ENCODE peak calls at places on chromosomes 16 and 17, in six cellular contexts. I is mesendoderm, F is IMR-90, B is neuronal stem cell, W is H1, O is trophoblast cell. Y is an unnamed sample.

GRCh38 chr17:78738245-78738644 is 43.8 kb downstream of the CYTH1 start:
- DNase-seq in O (no peak), B (no peak), I (peak; percentile 49), F (no peak), W (no peak), Y (no peak)

GRCh38 chr17:44543213-44543904 is 13.9 kb upstream of the FZD2 start:
- DNase-seq in I (peak; percentile 99), O (peak; percentile 90), W (peak; percentile 85), B (peak; percentile 82), F (peak; percentile 96), Y (peak; percentile 94)

GRCh38 chr16:64196444-64196843 is 925.4 kb downstream of the CDH11 start:
- DNase-seq in W (no peak), I (no peak), B (no peak), F (peak; percentile 78), O (no peak), Y (peak; percentile 81)

GRCh38 chr16:8832383-8833100 is 34.9 kb downstream of the PMM2 start:
- DNase-seq in W (no peak), I (no peak), O (no peak), B (no peak), F (no peak), Y (no peak)

GRCh38 chr16:15654591-15654990 is 4.5 kb downstream of the NDE1 start:
- DNase-seq in I (no peak), W (no peak), B (no peak), O (no peak), F (no peak), Y (no peak)

GRCh38 chr16:6286176-6286575 is 1046.5 kb upstream of the RBFOX1 start:
- DNase-seq in W (peak; percentile 2), B (no peak), I (no peak), O (no peak), F (no peak), Y (no peak)

GRCh38 chr17:882827-883585 is 96.6 kb downstream of the NXN start:
- DNase-seq in O (no peak), I (peak; percentile 88), W (no peak), F (peak; percentile 66), B (peak; percentile 54), Y (peak; percentile 69)

GRCh38 chr17:31095239-31096105 is 695 bp downstream of the NF1 start:
- DNase-seq in I (peak; percentile 89), O (peak; percentile 9), W (peak; percentile 88), B (peak; percentile 69), F (peak; percentile 47), Y (peak; percentile 74)

GRCh38 chr17:29642171-29642611 is 19.5 kb upstream of the CORO6 start:
- DNase-seq in O (no peak), F (no peak), B (no peak), I (no peak), W (no peak), Y (no peak)

GRCh38 chr16:83441523-83441922 is 366.3 kb upstream of the HSBP1 start:
- DNase-seq in W (no peak), B (no peak), F (peak; percentile 10), O (no peak), I (no peak), Y (no peak)

GRCh38 chr17:15290605-15291004 is 25.5 kb upstream of the PMP22 start:
- DNase-seq in F (no peak), O (peak; percentile 86), W (no peak), I (no peak), B (no peak), Y (no peak)

GRCh38 chr16:63702981-63703590 is 1418.8 kb downstream of the CDH11 start:
- DNase-seq in F (no peak), O (no peak), B (no peak), W (peak; percentile 49), I (peak; percentile 38), Y (no peak)

GRCh38 chr16:48244080-48244862 is at the start of gene LONP2:
- DNase-seq in B (peak; percentile 72), W (peak; percentile 90), F (peak; percentile 85), I (peak; percentile 95), O (peak; percentile 94), Y (peak; percentile 88)

GRCh38 chr17:978110-979093 is 1.2 kb downstream of the NXN start:
- DNase-seq in W (peak; percentile 61), I (peak; percentile 48), F (peak; percentile 61), O (no peak), B (peak; percentile 42), Y (peak; percentile 68)

GRCh38 chr16:58365623-58366022 is 26.6 kb upstream of the GINS3 start:
- DNase-seq in B (no peak), W (no peak), F (no peak), O (no peak), I (no peak), Y (no peak)

GRCh38 chr16:28883221-28883996 is 5.1 kb downstream of the ATP2A1 start:
- DNase-seq in W (no peak), F (no peak), B (no peak), O (no peak), I (no peak), Y (no peak)

GRCh38 chr16:85902366-85903155 is 3.6 kb downstream of the IRF8 start:
- DNase-seq in I (no peak), F (no peak), B (no peak), W (no peak), O (peak; percentile 73), Y (no peak)

GRCh38 chr17:19237389-19238166 is 412 bp downstream of the EPN2 start:
- DNase-seq in W (peak; percentile 84), B (peak; percentile 45), F (no peak), O (no peak), I (peak; percentile 39), Y (peak; percentile 52)

GRCh38 chr17:17603178-17603894 is 11.8 kb upstream of the PEMT start:
- DNase-seq in I (no peak), O (no peak), B (no peak), F (no peak), W (no peak), Y (no peak)

GRCh38 chr17:2302740-2303277 is 776 bp downstream of the SMG6 start:
- DNase-seq in F (peak; percentile 6), O (no peak), B (no peak), I (peak; percentile 51), W (no peak), Y (no peak)

GRCh38 chr16:80931985-80932720 is 74.5 kb downstream of the CMC2 start:
- DNase-seq in I (peak; percentile 67), F (peak; percentile 35), O (no peak), W (peak; percentile 77), B (peak; percentile 35), Y (peak; percentile 40)

GRCh38 chr17:3834811-3835210 is 11.2 kb downstream of the NCBP3 start:
- DNase-seq in B (no peak), I (no peak), W (no peak), O (no peak), F (no peak), Y (no peak)

GRCh38 chr17:64326420-64327054 is 63.5 kb upstream of the TEX2 start:
- DNase-seq in I (no peak), W (no peak), O (no peak), B (no peak), F (no peak), Y (peak; percentile 29)

GRCh38 chr17:42573095-42573494 is 4.4 kb downstream of the PSMC3IP start:
- DNase-seq in B (no peak), O (no peak), W (no peak), F (no peak), I (no peak), Y (no peak)

GRCh38 chr17:42568341-42569111 is 1.6 kb downstream of the MLX start:
- DNase-seq in I (no peak), W (no peak), B (no peak), O (no peak), F (no peak), Y (no peak)

GRCh38 chr17:42566873-42567573 is at the start of gene MLX:
- DNase-seq in I (peak; percentile 94), W (peak; percentile 99), B (peak; percentile 87), F (peak; percentile 85), O (peak; percentile 93), Y (peak; percentile 89)

GRCh38 chr17:42574463-42574862 is 3.1 kb downstream of the PSMC3IP start:
- DNase-seq in I (no peak), O (no peak), B (no peak), W (no peak), F (no peak), Y (no peak)

GRCh38 chr17:42571435-42572225 is 4.7 kb downstream of the MLX start:
- DNase-seq in I (no peak), W (no peak), O (no peak), B (no peak), F (no peak), Y (no peak)
- H3K36me3 ChIP-seq in I (peaks cover 30% of the 10 kb centered on the region), W (peaks cover 44% of the 10 kb centered on the region), O (peaks cover 63% of the 10 kb centered on the region), B (peaks cover 45% of the 10 kb centered on the region), F (peaks cover 51% of the 10 kb centered on the region), Y (peaks cover 57% of the 10 kb centered on the region)

DNA sequence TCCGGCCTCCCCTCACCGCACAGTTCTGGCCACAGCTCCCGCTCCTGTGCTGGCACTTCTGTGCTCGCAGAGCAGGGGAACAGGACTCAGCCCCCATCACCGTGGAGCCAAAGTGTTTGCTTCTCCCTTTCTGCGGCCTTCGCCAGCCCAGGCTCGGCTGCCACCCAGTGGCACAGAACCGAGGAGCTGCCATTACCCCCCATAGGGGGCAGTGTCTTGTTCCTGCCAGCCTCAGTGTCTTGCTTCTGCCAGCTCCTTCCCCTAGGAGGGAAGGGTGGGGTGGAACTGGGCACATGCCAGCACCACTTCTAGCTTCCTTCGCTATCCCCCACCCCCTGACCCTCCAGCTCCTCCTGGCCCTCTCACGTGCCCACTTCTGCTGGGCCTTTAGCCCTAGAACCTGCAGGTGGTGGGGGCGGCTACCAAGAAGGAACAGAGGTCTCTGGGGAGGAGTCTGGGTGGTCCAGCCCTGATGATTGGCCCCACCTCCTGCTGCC is 645 bp upstream of the ELMO3 start:
- DNase-seq in F (peak; percentile 29), I (peak; percentile 63), W (peak; percentile 73), B (no peak), O (peak; percentile 26), Y (peak; percentile 43)
- H3K4me3 ChIP-seq in F (no peak overlapping the region), I (no peak overlapping the region), W (no peak overlapping the region), B (no peak overlapping the region), O (no peak overlapping the region), Y (no peak overlapping the region)

GRCh38 chr16:55152875-55153390 is 171.1 kb upstream of the IRX6 start:
- DNase-seq in F (no peak), I (no peak), W (no peak), O (no peak), B (no peak), Y (no peak)
- H2BK5ac ChIP-seq in F (no peak overlapping the region), I (no peak overlapping the region), W (no peak overlapping the region), O (no peak overlapping the region), B (no peak overlapping the region), Y (no peak overlapping the region)

GRCh38 chr17:80393491-80393890 is 21.5 kb upstream of the ENDOV start:
- DNase-seq in F (no peak), B (no peak), O (no peak), I (no peak), W (no peak), Y (no peak)
- H3K36me3 ChIP-seq in F (peaks cover 51% of the 10 kb centered on the region), B (peaks cover 8% of the 10 kb centered on the region), O (peaks cover 19% of the 10 kb centered on the region), I (no peaks in the 10 kb centered on the region), W (peaks cover 9% of the 10 kb centered on the region), Y (peaks cover 74% of the 10 kb centered on the region)

GRCh38 chr16:72481419-72481818 is 309.5 kb upstream of the PMFBP1 start:
- DNase-seq in I (no peak), B (no peak), F (no peak), W (no peak), O (no peak), Y (no peak)

GRCh38 chr16:72482695-72483094 is 310.7 kb upstream of the PMFBP1 start:
- DNase-seq in O (no peak), B (no peak), W (no peak), F (no peak), I (no peak), Y (no peak)

GRCh38 chr16:72487283-72487682 is 315.3 kb upstream of the PMFBP1 start:
- DNase-seq in I (no peak), F (no peak), B (no peak), O (no peak), W (no peak), Y (no peak)
- H3K4me3 ChIP-seq in I (no peak overlapping the region), F (no peak overlapping the region), B (no peak overlapping the region), O (no peak overlapping the region), W (no peak overlapping the region), Y (no peak overlapping the region)

Y was measured in mesenchymal stem cell.